ENCODE peak calls at places on chromosome 5, in four cellular contexts. One of them, this sample, is unnamed.

GRCh38 chr5:56561455-56561854 is 253.9 kb upstream of the MAP3K1 start:
- DNase-seq in transverse colon: no peak
- DNase-seq in body of pancreas: no peak
- DNase-seq in heart right ventricle: no peak
- DNase-seq in this sample: no peak

GRCh38 chr5:28014779-28015178 is 976.4 kb upstream of the CDH9 start:
- DNase-seq in heart right ventricle: no peak
- DNase-seq in transverse colon: no peak
- DNase-seq in body of pancreas: no peak
- DNase-seq in this sample: no peak

GRCh38 chr5:151406322-151406947 is 41.0 kb upstream of the SLC36A1 start:
- DNase-seq in heart right ventricle: no peak
- DNase-seq in body of pancreas: no peak
- DNase-seq in transverse colon: no peak
- DNase-seq in this sample: no peak

GRCh38 chr5:57186194-57186593 is 12.3 kb downstream of the GPBP1 start:
- DNase-seq in transverse colon: no peak
- DNase-seq in body of pancreas: no peak
- DNase-seq in heart right ventricle: no peak
- DNase-seq in this sample: no peak

GRCh38 chr5:116834796-116835515 is 260.3 kb upstream of the SEMA6A start:
- DNase-seq in transverse colon: no peak
- DNase-seq in heart right ventricle: no peak
- DNase-seq in body of pancreas: no peak
- DNase-seq in this sample: no peak

GRCh38 chr5:120516799-120517198 is 52.7 kb downstream of the PRR16 start:
- DNase-seq in transverse colon: no peak
- DNase-seq in heart right ventricle: no peak
- DNase-seq in body of pancreas: no peak
- DNase-seq in this sample: no peak

GRCh38 chr5:135265497-135266300 is 133.3 kb downstream of the MACROH2A1 start:
- DNase-seq in transverse colon: no peak
- DNase-seq in heart right ventricle: no peak
- DNase-seq in body of pancreas: no peak
- DNase-seq in this sample: no peak

GRCh38 chr5:110769282-110769681 is 30.5 kb downstream of the SLC25A46 start:
- DNase-seq in body of pancreas: no peak
- DNase-seq in heart right ventricle: no peak
- DNase-seq in transverse colon: no peak
- DNase-seq in this sample: no peak

GRCh38 chr5:14243768-14244167 is 100.6 kb downstream of the TRIO start:
- DNase-seq in transverse colon: no peak
- DNase-seq in body of pancreas: no peak
- DNase-seq in heart right ventricle: no peak
- DNase-seq in this sample: no peak

GRCh38 chr5:176535101-176535654 is 2.0 kb downstream of the RNF44 start:
- DNase-seq in heart right ventricle: no peak
- DNase-seq in body of pancreas: no peak
- DNase-seq in transverse colon: peak; percentile 73
- DNase-seq in this sample: no peak

GRCh38 chr5:3962113-3962512 is 366.5 kb downstream of the IRX1 start:
- DNase-seq in body of pancreas: no peak
- DNase-seq in heart right ventricle: no peak
- DNase-seq in transverse colon: no peak
- DNase-seq in this sample: no peak

GRCh38 chr5:3958389-3958788 is 362.8 kb downstream of the IRX1 start:
- DNase-seq in heart right ventricle: no peak
- DNase-seq in body of pancreas: no peak
- DNase-seq in transverse colon: no peak
- DNase-seq in this sample: no peak

GRCh38 chr5:3963662-3964061 is 368.0 kb downstream of the IRX1 start:
- DNase-seq in transverse colon: no peak
- DNase-seq in heart right ventricle: no peak
- DNase-seq in body of pancreas: no peak
- DNase-seq in this sample: no peak
- H3K4me1 ChIP-seq in transverse colon: no peaks in the 10 kb centered on the region
- H3K4me1 ChIP-seq in heart right ventricle: no peaks in the 10 kb centered on the region
- H3K4me1 ChIP-seq in body of pancreas: no peaks in the 10 kb centered on the region
- H3K4me1 ChIP-seq in this sample: no peaks in the 10 kb centered on the region

GRCh38 chr5:143182901-143183820 is 220.3 kb downstream of the NR3C1 start:
- DNase-seq in body of pancreas: no peak
- DNase-seq in heart right ventricle: peak; percentile 43
- DNase-seq in transverse colon: peak; percentile 13
- DNase-seq in this sample: peak; percentile 31
- H3K4me3 ChIP-seq in body of pancreas: no peak overlapping the region
- H3K4me3 ChIP-seq in heart right ventricle: no peak overlapping the region
- H3K4me3 ChIP-seq in transverse colon: no peak overlapping the region
- H3K4me3 ChIP-seq in this sample: no peak overlapping the region

DNA sequence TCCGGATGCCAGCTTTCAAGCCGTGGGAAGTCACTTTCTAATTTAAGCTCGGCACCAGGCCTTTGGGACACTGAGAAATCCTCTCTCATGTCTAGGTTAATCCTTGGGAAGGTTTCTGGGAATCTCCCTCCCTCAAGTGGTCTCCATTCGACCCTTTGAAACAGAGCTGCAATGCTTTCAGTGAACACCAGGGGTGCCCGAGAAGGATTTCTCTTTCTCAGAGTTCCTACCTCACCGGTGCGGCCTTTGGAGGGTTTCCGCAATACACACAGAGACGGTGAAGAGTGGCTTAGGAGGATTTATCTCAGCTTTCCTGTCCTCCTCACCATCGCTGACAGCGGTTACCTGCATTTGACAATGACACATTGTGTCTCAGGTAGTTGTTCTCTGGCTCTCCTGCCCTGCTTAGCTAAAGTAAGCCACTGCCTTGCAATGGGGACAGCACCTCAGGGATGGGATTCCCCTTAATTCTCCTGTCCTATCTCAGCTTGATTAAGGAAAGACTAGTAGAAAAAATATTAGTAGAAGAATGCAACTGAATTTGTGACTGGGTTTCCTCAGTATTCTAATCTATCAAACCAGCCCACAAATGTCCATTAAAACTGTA is 180.6 kb downstream of the GABRG2 start:
- DNase-seq in heart right ventricle: no peak
- DNase-seq in body of pancreas: no peak
- DNase-seq in transverse colon: no peak
- DNase-seq in this sample: no peak
- TF ChIP-seq CTCF in heart right ventricle: no peak
- TF ChIP-seq CTCF in body of pancreas: no peak
- TF ChIP-seq CTCF in transverse colon: no peak
- TF ChIP-seq CTCF in this sample: no peak

DNA sequence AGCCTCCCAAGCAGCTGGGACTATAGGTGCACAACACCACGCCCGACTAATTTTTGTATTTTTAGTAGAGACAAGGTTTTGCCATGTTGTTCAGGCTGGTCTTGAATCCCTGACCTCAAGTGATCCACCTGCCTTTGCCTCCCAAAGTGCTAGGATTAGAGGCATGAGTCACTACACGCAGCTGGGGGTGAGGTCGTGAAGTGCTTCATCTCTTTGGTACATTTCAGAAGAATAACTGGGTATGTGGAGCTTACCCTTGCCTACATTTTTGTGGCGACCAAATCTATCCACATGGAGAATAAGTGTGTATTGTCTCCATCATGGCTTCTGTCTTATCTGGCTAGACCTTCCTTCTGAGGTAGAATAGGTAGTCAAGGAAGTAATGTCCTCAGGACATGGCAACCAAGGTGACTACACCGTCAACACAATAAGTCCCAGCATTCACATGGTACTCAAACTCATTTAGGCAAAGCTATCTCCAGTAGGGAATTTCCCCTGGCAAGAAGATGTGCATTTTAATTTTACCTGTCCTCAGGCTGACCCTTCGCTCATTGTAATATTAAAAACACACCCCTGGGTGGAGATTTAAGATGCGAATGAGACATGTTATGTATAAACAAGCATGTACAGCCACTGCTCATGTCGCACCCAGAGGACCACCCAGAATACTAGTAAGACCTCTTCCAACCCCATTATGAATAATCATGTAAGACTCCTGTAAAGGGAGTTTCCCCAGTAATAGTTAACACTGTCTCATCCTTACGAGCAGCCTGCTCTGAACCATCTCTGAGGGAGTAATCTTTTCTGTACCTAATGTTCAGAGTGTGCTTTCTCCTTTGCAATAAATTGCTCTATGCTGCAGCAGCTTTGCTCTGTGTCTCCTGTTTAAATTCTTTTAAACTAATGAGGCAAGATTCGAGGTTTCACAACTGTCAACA is 1173.3 kb downstream of the TAF11L14 start:
- DNase-seq in body of pancreas: no peak
- DNase-seq in transverse colon: no peak
- DNase-seq in heart right ventricle: no peak
- DNase-seq in this sample: no peak
- H3K4me1 ChIP-seq in body of pancreas: no peaks in the 10 kb centered on the region
- H3K4me1 ChIP-seq in transverse colon: no peaks in the 10 kb centered on the region
- H3K4me1 ChIP-seq in heart right ventricle: no peaks in the 10 kb centered on the region
- H3K4me1 ChIP-seq in this sample: no peaks in the 10 kb centered on the region

DNA sequence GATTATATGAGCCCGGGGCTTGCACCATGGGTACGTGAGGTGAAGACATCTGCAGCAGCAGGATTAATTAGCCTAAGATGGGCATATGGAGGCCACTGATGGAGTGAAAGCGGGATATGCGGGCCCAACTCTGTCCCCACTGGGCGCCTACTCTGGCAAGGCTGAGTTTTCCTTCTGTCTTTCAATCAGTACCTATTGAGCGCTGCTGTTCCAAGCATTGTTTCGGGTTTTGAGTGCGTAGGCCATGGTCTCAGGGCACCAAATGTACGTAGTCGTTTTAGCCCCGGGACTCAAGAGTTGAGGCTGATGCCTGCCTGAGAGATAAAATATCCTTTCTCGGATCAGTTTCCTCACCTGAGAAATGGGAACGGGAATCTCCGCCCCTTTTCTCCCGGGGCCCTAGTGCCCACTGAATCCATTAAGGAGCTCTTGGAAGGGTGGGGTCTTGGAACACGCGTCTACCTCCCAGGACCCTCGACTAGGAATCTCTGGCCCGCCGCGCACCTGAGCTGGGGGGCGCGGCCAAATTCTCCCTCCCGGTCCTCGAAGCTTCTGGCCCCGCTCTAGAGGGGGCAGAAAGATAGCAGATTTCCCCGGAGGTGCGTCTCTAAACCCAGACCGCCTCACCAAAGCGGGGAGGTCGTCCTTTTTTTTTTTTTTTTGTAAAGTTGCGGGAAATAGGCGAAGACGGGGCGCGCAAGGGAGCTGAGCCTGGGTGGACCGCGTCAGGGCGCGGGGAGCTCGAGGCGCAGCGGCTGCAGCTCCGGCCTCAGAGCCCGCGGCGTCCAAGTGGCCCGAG is 544 bp upstream of the CXXC5 start:
- DNase-seq in body of pancreas: peak; percentile 31
- DNase-seq in heart right ventricle: no peak
- DNase-seq in transverse colon: no peak
- DNase-seq in this sample: peak; percentile 65
- H3K4me3 ChIP-seq in body of pancreas: peak overlapping the region; percentile 95
- H3K4me3 ChIP-seq in heart right ventricle: peak overlapping the region; percentile 97
- H3K4me3 ChIP-seq in transverse colon: peak overlapping the region; percentile 91
- H3K4me3 ChIP-seq in this sample: peak overlapping the region; percentile 71

GRCh38 chr5:2751592-2752021 is at the start of gene IRX2:
- DNase-seq in body of pancreas: peak; percentile 53
- DNase-seq in transverse colon: peak; percentile 32
- DNase-seq in heart right ventricle: peak; percentile 84
- DNase-seq in this sample: no peak

GRCh38 chr5:2754621-2755370 is 3.3 kb upstream of the IRX2 start:
- DNase-seq in body of pancreas: no peak
- DNase-seq in heart right ventricle: no peak
- DNase-seq in transverse colon: no peak
- DNase-seq in this sample: peak; percentile 54

GRCh38 chr5:2753452-2754409 is 2.3 kb upstream of the IRX2 start:
- DNase-seq in transverse colon: no peak
- DNase-seq in body of pancreas: no peak
- DNase-seq in heart right ventricle: no peak
- DNase-seq in this sample: peak; percentile 21

GRCh38 chr5:2752059-2752874 is 790 bp upstream of the IRX2 start:
- DNase-seq in body of pancreas: no peak
- DNase-seq in heart right ventricle: peak; percentile 59
- DNase-seq in transverse colon: no peak
- DNase-seq in this sample: no peak

GRCh38 chr5:2752875-2753435 is 1.5 kb upstream of the IRX2 start:
- DNase-seq in heart right ventricle: no peak
- DNase-seq in transverse colon: no peak
- DNase-seq in body of pancreas: no peak
- DNase-seq in this sample: no peak
- TF ChIP-seq CTCF in heart right ventricle: no peak
- TF ChIP-seq CTCF in transverse colon: no peak
- TF ChIP-seq CTCF in body of pancreas: no peak
- TF ChIP-seq CTCF in this sample: no peak

DNA sequence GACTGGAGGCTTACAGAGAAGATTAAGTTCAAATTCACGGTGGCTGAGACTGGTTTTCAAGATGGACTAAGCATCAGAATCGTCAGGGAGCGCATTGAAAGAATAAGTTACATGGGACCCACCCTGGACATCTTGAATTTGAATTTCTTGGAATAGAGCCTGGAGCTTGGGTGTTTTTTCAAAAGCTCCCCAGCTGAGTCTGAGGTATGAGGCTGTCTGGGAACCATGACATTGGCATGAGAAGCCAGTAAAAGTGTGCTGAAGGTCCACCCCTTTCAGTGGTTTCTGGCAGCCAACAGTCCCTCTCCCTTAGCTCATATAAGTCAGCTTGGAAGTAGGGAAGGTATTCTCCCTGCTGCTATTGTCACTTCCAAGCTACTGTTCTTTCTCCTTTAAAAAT is 97.8 kb downstream of the MAST4 start:
- DNase-seq in body of pancreas: no peak
- DNase-seq in heart right ventricle: no peak
- DNase-seq in transverse colon: no peak
- DNase-seq in this sample: no peak
- H3K4me1 ChIP-seq in body of pancreas: peaks cover 32% of the 10 kb centered on the region
- H3K4me1 ChIP-seq in heart right ventricle: no peaks in the 10 kb centered on the region
- H3K4me1 ChIP-seq in transverse colon: no peaks in the 10 kb centered on the region
- H3K4me1 ChIP-seq in this sample: no peaks in the 10 kb centered on the region